ENCODE peak calls at places on chromosomes 1 and 21, in six cellular contexts. G is AG04450, K is pancreas, E is sigmoid colon, X is hepatocyte, M is psoas muscle. P is an unnamed sample.

GRCh38 chr1:95562230-95562629 is 328.2 kb downstream of the RWDD3 start:
- DNase-seq in G (no peak), K (no peak), E (no peak), X (no peak), M (no peak), P (no peak)

GRCh38 chr1:40808909-40809308 is 25.3 kb downstream of the KCNQ4 start:
- DNase-seq in G (no peak), K (no peak), E (no peak), X (no peak), M (no peak), P (no peak)

GRCh38 chr1:247358920-247359319 is 27.3 kb upstream of the ZNF496 start:
- DNase-seq in G (no peak), K (peak), E (no peak), X (no peak), M (no peak), P (no peak)

GRCh38 chr21:21682172-21682571 is 684.0 kb downstream of the NCAM2 start:
- DNase-seq in G (no peak), K (no peak), E (no peak), X (no peak), M (no peak), P (no peak)

GRCh38 chr21:33174756-33175155 is 55.0 kb upstream of the IFNAR2 start:
- DNase-seq in G (no peak), K (no peak), E (no peak), X (no peak), M (no peak), P (no peak)

GRCh38 chr1:231934797-231935196 is 308.2 kb downstream of the DISC1 start:
- DNase-seq in G (no peak), K (peak), E (no peak), X (peak), M (no peak), P (no peak)

GRCh38 chr1:81230983-81231728 is 569.6 kb upstream of the ADGRL2 start:
- DNase-seq in G (no peak), K (no peak), E (no peak), X (no peak), M (no peak), P (no peak)

GRCh38 chr1:18703041-18703621 is 72.5 kb downstream of the PAX7 start:
- DNase-seq in G (no peak), K (no peak), E (no peak), X (no peak), M (no peak), P (no peak)

DNA sequence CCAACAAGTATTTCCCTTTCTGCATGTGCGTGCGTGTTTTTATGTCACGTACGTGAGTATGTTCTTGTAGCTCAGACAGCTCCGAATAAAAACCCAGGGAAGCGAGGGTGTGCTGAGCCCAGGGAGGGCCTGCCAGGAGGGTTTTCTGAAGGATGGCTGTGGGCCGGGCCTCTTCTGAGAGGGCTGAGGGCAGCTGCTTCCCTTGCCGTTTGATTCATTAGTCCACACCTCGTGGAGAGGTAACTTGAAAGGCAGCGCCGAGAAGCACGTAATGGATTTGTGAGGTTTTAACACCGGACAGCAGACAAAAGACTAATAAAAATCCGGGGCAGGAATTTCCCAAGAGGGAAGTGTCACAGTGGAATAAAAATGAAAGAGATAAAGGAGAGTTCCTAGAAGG is 29.5 kb downstream of the CD247 start:
- DNase-seq in G (no peak), K (no peak), E (no peak), X (no peak), M (no peak), P (no peak)
- H3K27ac ChIP-seq in G (no peak), K (no peak), E (no peak), X (no peak), M (no peak), P (no peak)

GRCh38 chr1:243917863-243918565 is 68.0 kb upstream of the AKT3 start:
- DNase-seq in G (no peak), K (no peak), E (no peak), X (no peak), M (no peak), P (no peak)
- H3K27ac ChIP-seq in G (peak), K (no peak), E (peak), X (no peak), M (no peak), P (no peak)

GRCh38 chr1:93003981-93004380 is 42.7 kb upstream of the DIPK1A start:
- DNase-seq in G (no peak), K (no peak), E (no peak), X (no peak), M (no peak), P (no peak)
- H3K27ac ChIP-seq in G (no peak), K (no peak), E (no peak), X (no peak), M (no peak), P (no peak)

GRCh38 chr1:9454494-9455066 is 84.7 kb upstream of the SLC25A33 start:
- DNase-seq in G (no peak), K (no peak), E (no peak), X (no peak), M (no peak), P (no peak)
- H3K27ac ChIP-seq in G (no peak), K (no peak), E (peak), X (no peak), M (no peak), P (no peak)

GRCh38 chr1:164624393-164624792 is 65.4 kb downstream of the PBX1 start:
- DNase-seq in G (no peak), K (no peak), E (no peak), X (no peak), M (no peak), P (no peak)
- H3K27ac ChIP-seq in G (no peak), K (no peak), E (peak), X (no peak), M (no peak), P (no peak)

GRCh38 chr1:9340172-9340854 is 47.6 kb downstream of the SPSB1 start:
- DNase-seq in G (no peak), K (no peak), E (no peak), X (no peak), M (no peak), P (no peak)

GRCh38 chr1:9338354-9339250 is 45.9 kb downstream of the SPSB1 start:
- DNase-seq in G (no peak), K (no peak), E (peak), X (peak), M (no peak), P (no peak)

GRCh38 chr1:9340864-9341263 is 48.2 kb downstream of the SPSB1 start:
- DNase-seq in G (no peak), K (no peak), E (no peak), X (no peak), M (no peak), P (no peak)

GRCh38 chr1:9343269-9343668 is 50.6 kb downstream of the SPSB1 start:
- DNase-seq in G (no peak), K (no peak), E (no peak), X (no peak), M (no peak), P (no peak)

GRCh38 chr1:9341301-9341845 is 48.7 kb downstream of the SPSB1 start:
- DNase-seq in G (no peak), K (no peak), E (no peak), X (no peak), M (no peak), P (no peak)
- H3K27ac ChIP-seq in G (no peak), K (no peak), E (peak), X (no peak), M (no peak), P (no peak)

DNA sequence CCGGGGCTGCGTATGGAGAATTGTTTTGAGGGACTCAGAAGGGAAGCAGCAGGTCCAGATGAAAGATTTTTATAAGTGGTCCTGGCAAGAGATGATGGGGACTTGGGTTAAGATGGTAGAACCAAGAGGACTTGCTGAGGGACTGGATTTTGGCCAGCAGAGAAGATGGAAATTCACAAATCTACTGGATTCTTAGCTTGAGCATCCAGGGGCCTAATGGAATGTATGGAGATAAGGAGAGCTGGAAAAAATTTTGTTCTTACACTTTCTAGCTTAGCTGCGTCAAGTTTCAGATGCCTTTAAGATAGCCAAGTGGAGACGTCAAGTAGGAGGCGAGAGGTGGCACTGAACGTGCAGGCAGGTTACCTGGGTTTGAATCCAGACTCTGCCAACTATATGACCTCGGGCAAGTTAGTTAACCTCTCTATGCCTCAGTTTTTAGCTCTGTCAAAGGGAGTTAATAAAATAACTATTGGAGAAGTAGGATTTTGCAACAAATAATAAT is 3.4 kb upstream of the RBP7 start:
- DNase-seq in G (no peak), K (no peak), E (no peak), X (no peak), M (no peak), P (no peak)
- H3K27ac ChIP-seq in G (no peak), K (no peak), E (no peak), X (no peak), M (no peak), P (no peak)

P was measured in substantia nigra.